ENCODE peak calls at places on chromosomes 13 and 19, in five cellular contexts. D, H, X, E and S are unnamed samples.

GRCh38 chr19:11382898-11383705 is 1.0 kb downstream of the EPOR start:
- DNase-seq in D (no peak), H (peak), X (peak), E (peak), S (peak)

GRCh38 chr13:44425041-44425814 is 51.6 kb downstream of the SERP2 start:
- DNase-seq in D (no peak), H (no peak), X (no peak), E (peak), S (no peak)

GRCh38 chr13:33547035-33547434 is 261.5 kb upstream of the STARD13 start:
- DNase-seq in D (no peak), H (no peak), X (no peak), E (no peak), S (no peak)

GRCh38 chr13:75761373-75761772 is 125.2 kb downstream of the LMO7 start:
- DNase-seq in D (no peak), H (no peak), X (no peak), E (no peak), S (no peak)

GRCh38 chr19:47550129-47550528 is 22.8 kb downstream of the ZNF541 start:
- DNase-seq in D (no peak), H (no peak), X (no peak), E (no peak), S (no peak)

GRCh38 chr13:104015646-104016396 is 949.6 kb upstream of the SLC10A2 start:
- DNase-seq in D (peak), H (no peak), X (no peak), E (no peak), S (no peak)

GRCh38 chr13:79799466-79799865 is 318.5 kb downstream of the NDFIP2 start:
- DNase-seq in D (no peak), H (no peak), X (no peak), E (no peak), S (no peak)

GRCh38 chr13:111518161-111518791 is 197.8 kb downstream of the TEX29 start:
- DNase-seq in D (no peak), H (no peak), X (no peak), E (no peak), S (no peak)

GRCh38 chr13:39253774-39254173 is 215.5 kb downstream of the NHLRC3 start:
- DNase-seq in D (peak), H (no peak), X (no peak), E (no peak), S (no peak)

GRCh38 chr19:46951236-46951986 is 68.2 kb upstream of the NPAS1 start:
- DNase-seq in D (peak), H (no peak), X (no peak), E (peak), S (no peak)

GRCh38 chr19:58586131-58586765 is 13.1 kb upstream of the MZF1 start:
- DNase-seq in D (no peak), H (no peak), X (no peak), E (peak), S (peak)

GRCh38 chr13:83450586-83450985 is 431.7 kb downstream of the SLITRK1 start:
- DNase-seq in D (no peak), H (peak), X (no peak), E (no peak), S (no peak)

GRCh38 chr13:33875658-33876401 is 57.9 kb downstream of the RFC3 start:
- DNase-seq in D (no peak), H (no peak), X (no peak), E (no peak), S (no peak)

GRCh38 chr13:32894589-32895001 is 121.6 kb upstream of the KL start:
- DNase-seq in D (peak), H (no peak), X (no peak), E (no peak), S (no peak)

GRCh38 chr19:19427935-19428334 is 22.5 kb downstream of the GATAD2A start:
- DNase-seq in D (no peak), H (no peak), X (no peak), E (no peak), S (no peak)
- H3K27ac ChIP-seq in D (no peak), H (no peak), X (no peak), E (no peak), S (no peak)

GRCh38 chr13:88919970-88920628 is 1248.9 kb downstream of the SLITRK5 start:
- DNase-seq in D (no peak), H (no peak), X (no peak), E (no peak), S (no peak)
- H3K27ac ChIP-seq in D (no peak), H (no peak), X (no peak), E (no peak), S (no peak)

GRCh38 chr13:47258384-47258783 is 361.5 kb upstream of the HTR2A start:
- DNase-seq in D (no peak), H (no peak), X (no peak), E (no peak), S (no peak)
- H3K27ac ChIP-seq in D (no peak), H (no peak), X (no peak), E (no peak), S (no peak)

DNA sequence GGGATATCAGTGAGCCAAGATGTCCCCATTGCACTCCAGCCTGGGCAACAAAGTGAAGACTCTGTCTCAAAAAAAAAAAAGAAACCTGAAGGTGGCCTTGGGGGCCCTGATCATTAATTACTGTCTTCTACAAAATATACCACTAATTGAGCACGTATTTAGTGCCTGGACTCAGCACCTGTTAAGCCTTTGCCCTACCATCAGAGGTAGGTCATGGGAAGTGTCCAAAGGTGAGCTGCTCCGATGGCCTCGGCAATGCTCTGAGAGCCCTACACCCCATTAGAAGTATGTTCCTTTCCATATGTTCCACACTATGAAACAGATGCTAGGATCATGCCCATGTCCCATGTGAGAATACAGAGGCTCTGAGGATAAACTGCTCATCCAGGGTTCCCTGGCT is 20.9 kb downstream of the NOSIP start:
- DNase-seq in D (no peak), H (no peak), X (peak), E (no peak), S (no peak)
- H3K27ac ChIP-seq in D (no peak), H (no peak), X (peak), E (no peak), S (no peak)

GRCh38 chr13:98570929-98571372 is 6.0 kb downstream of the STK24 start:
- DNase-seq in D (no peak), H (no peak), X (no peak), E (no peak), S (no peak)
- H3K27ac ChIP-seq in D (no peak), H (no peak), X (no peak), E (no peak), S (no peak)